ENCODE peak calls at places on chromosomes 7 and 10, in eight cellular contexts. One of them, this sample, is unnamed.

GRCh38 chr7:113636727-113637421 is 281.9 kb downstream of the PPP1R3A start:
- DNase-seq in cardiac muscle cell: no peak
- DNase-seq in hepatocyte: no peak
- DNase-seq in HFF-Myc: no peak
- DNase-seq in Panc1: no peak
- DNase-seq in AG04450: peak
- DNase-seq in adrenal gland: no peak
- DNase-seq in SK-N-SH: no peak
- DNase-seq in this sample: no peak

GRCh38 chr10:63456437-63457210 is 9.2 kb downstream of the JMJD1C start:
- DNase-seq in adrenal gland: no peak
- DNase-seq in cardiac muscle cell: peak
- DNase-seq in HFF-Myc: no peak
- DNase-seq in AG04450: no peak
- DNase-seq in Panc1: no peak
- DNase-seq in hepatocyte: no peak
- DNase-seq in SK-N-SH: no peak
- DNase-seq in this sample: no peak

GRCh38 chr7:158268851-158269535 is 318.6 kb downstream of the PTPRN2 start:
- DNase-seq in Panc1: no peak
- DNase-seq in AG04450: no peak
- DNase-seq in cardiac muscle cell: no peak
- DNase-seq in SK-N-SH: no peak
- DNase-seq in adrenal gland: no peak
- DNase-seq in hepatocyte: no peak
- DNase-seq in HFF-Myc: no peak
- DNase-seq in this sample: no peak

GRCh38 chr10:97788552-97789442 is 17.0 kb upstream of the SFRP5 start:
- DNase-seq in SK-N-SH: peak
- DNase-seq in adrenal gland: no peak
- DNase-seq in cardiac muscle cell: peak
- DNase-seq in AG04450: no peak
- DNase-seq in Panc1: no peak
- DNase-seq in hepatocyte: peak
- DNase-seq in HFF-Myc: no peak
- DNase-seq in this sample: no peak

GRCh38 chr7:157090485-157091165 is 48.1 kb upstream of the UBE3C start:
- DNase-seq in AG04450: no peak
- DNase-seq in hepatocyte: no peak
- DNase-seq in HFF-Myc: no peak
- DNase-seq in Panc1: no peak
- DNase-seq in cardiac muscle cell: no peak
- DNase-seq in SK-N-SH: no peak
- DNase-seq in adrenal gland: no peak
- DNase-seq in this sample: no peak

GRCh38 chr10:79418886-79419595 is 26.4 kb downstream of the ZCCHC24 start:
- DNase-seq in adrenal gland: no peak
- DNase-seq in HFF-Myc: no peak
- DNase-seq in cardiac muscle cell: no peak
- DNase-seq in SK-N-SH: no peak
- DNase-seq in Panc1: no peak
- DNase-seq in AG04450: no peak
- DNase-seq in hepatocyte: no peak
- DNase-seq in this sample: no peak

GRCh38 chr7:123643495-123644428 is 11.9 kb upstream of the LMOD2 start:
- DNase-seq in SK-N-SH: peak
- DNase-seq in cardiac muscle cell: peak
- DNase-seq in hepatocyte: peak
- DNase-seq in Panc1: no peak
- DNase-seq in HFF-Myc: peak
- DNase-seq in AG04450: no peak
- DNase-seq in adrenal gland: peak
- DNase-seq in this sample: peak

GRCh38 chr7:73978681-73979563 is 49.1 kb upstream of the ELN start:
- DNase-seq in adrenal gland: no peak
- DNase-seq in cardiac muscle cell: peak
- DNase-seq in hepatocyte: peak
- DNase-seq in HFF-Myc: no peak
- DNase-seq in SK-N-SH: peak
- DNase-seq in Panc1: peak
- DNase-seq in AG04450: no peak
- DNase-seq in this sample: no peak

GRCh38 chr10:35331894-35332640 is 4.2 kb upstream of the CCNY start:
- DNase-seq in adrenal gland: peak
- DNase-seq in AG04450: peak
- DNase-seq in cardiac muscle cell: peak
- DNase-seq in HFF-Myc: peak
- DNase-seq in hepatocyte: peak
- DNase-seq in SK-N-SH: no peak
- DNase-seq in Panc1: peak
- DNase-seq in this sample: peak

GRCh38 chr7:140404565-140405080 is 765 bp downstream of the RAB19 start:
- DNase-seq in cardiac muscle cell: no peak
- DNase-seq in adrenal gland: no peak
- DNase-seq in Panc1: no peak
- DNase-seq in hepatocyte: no peak
- DNase-seq in AG04450: no peak
- DNase-seq in SK-N-SH: no peak
- DNase-seq in HFF-Myc: no peak
- DNase-seq in this sample: peak

GRCh38 chr7:92674379-92674778 is 84.2 kb upstream of the FAM133B start:
- DNase-seq in AG04450: no peak
- DNase-seq in HFF-Myc: no peak
- DNase-seq in adrenal gland: no peak
- DNase-seq in Panc1: no peak
- DNase-seq in SK-N-SH: no peak
- DNase-seq in hepatocyte: no peak
- DNase-seq in cardiac muscle cell: no peak
- DNase-seq in this sample: no peak

GRCh38 chr7:37394158-37394557 is 54.5 kb downstream of the ELMO1 start:
- DNase-seq in cardiac muscle cell: no peak
- DNase-seq in Panc1: no peak
- DNase-seq in adrenal gland: no peak
- DNase-seq in AG04450: no peak
- DNase-seq in SK-N-SH: no peak
- DNase-seq in hepatocyte: no peak
- DNase-seq in HFF-Myc: no peak
- DNase-seq in this sample: no peak

GRCh38 chr10:119370046-119370770 is 162.8 kb downstream of the GRK5 start:
- DNase-seq in SK-N-SH: no peak
- DNase-seq in cardiac muscle cell: peak
- DNase-seq in Panc1: no peak
- DNase-seq in HFF-Myc: peak
- DNase-seq in AG04450: peak
- DNase-seq in hepatocyte: peak
- DNase-seq in adrenal gland: no peak
- DNase-seq in this sample: no peak

GRCh38 chr7:26397786-26398435 is 106.2 kb downstream of the SNX10 start:
- DNase-seq in AG04450: no peak
- DNase-seq in Panc1: no peak
- DNase-seq in hepatocyte: peak
- DNase-seq in HFF-Myc: no peak
- DNase-seq in adrenal gland: peak
- DNase-seq in SK-N-SH: peak
- DNase-seq in cardiac muscle cell: no peak
- DNase-seq in this sample: no peak

GRCh38 chr10:131744356-131744755 is 156.5 kb upstream of the PPP2R2D start:
- DNase-seq in adrenal gland: no peak
- DNase-seq in AG04450: no peak
- DNase-seq in Panc1: no peak
- DNase-seq in cardiac muscle cell: no peak
- DNase-seq in HFF-Myc: no peak
- DNase-seq in hepatocyte: no peak
- DNase-seq in SK-N-SH: no peak
- DNase-seq in this sample: no peak
- TF ChIP-seq CTCF in adrenal gland: no peak
- TF ChIP-seq CTCF in AG04450: no peak
- TF ChIP-seq CTCF in Panc1: no peak
- TF ChIP-seq CTCF in cardiac muscle cell: no peak
- TF ChIP-seq CTCF in HFF-Myc: no peak
- TF ChIP-seq CTCF in hepatocyte: no peak
- TF ChIP-seq CTCF in SK-N-SH: no peak
- TF ChIP-seq CTCF in this sample: no peak

GRCh38 chr10:118256209-118256608 is 85.9 kb downstream of the FAM204A start:
- DNase-seq in AG04450: no peak
- DNase-seq in SK-N-SH: no peak
- DNase-seq in cardiac muscle cell: no peak
- DNase-seq in adrenal gland: no peak
- DNase-seq in hepatocyte: no peak
- DNase-seq in HFF-Myc: no peak
- DNase-seq in Panc1: no peak
- DNase-seq in this sample: no peak

GRCh38 chr10:118249714-118250113 is 92.4 kb downstream of the FAM204A start:
- DNase-seq in adrenal gland: no peak
- DNase-seq in cardiac muscle cell: no peak
- DNase-seq in SK-N-SH: no peak
- DNase-seq in AG04450: no peak
- DNase-seq in Panc1: no peak
- DNase-seq in hepatocyte: no peak
- DNase-seq in HFF-Myc: no peak
- DNase-seq in this sample: no peak

GRCh38 chr10:118253397-118253796 is 88.7 kb downstream of the FAM204A start:
- DNase-seq in adrenal gland: no peak
- DNase-seq in hepatocyte: no peak
- DNase-seq in cardiac muscle cell: no peak
- DNase-seq in AG04450: no peak
- DNase-seq in Panc1: no peak
- DNase-seq in SK-N-SH: no peak
- DNase-seq in HFF-Myc: no peak
- DNase-seq in this sample: no peak

GRCh38 chr10:118255355-118255754 is 86.8 kb downstream of the FAM204A start:
- DNase-seq in HFF-Myc: no peak
- DNase-seq in Panc1: no peak
- DNase-seq in cardiac muscle cell: no peak
- DNase-seq in adrenal gland: no peak
- DNase-seq in hepatocyte: no peak
- DNase-seq in AG04450: no peak
- DNase-seq in SK-N-SH: no peak
- DNase-seq in this sample: no peak

GRCh38 chr10:118251791-118252190 is 90.3 kb downstream of the FAM204A start:
- DNase-seq in SK-N-SH: no peak
- DNase-seq in hepatocyte: no peak
- DNase-seq in Panc1: no peak
- DNase-seq in adrenal gland: peak
- DNase-seq in cardiac muscle cell: no peak
- DNase-seq in AG04450: no peak
- DNase-seq in HFF-Myc: no peak
- DNase-seq in this sample: no peak
- H3K4me3 ChIP-seq in SK-N-SH: no peak
- H3K4me3 ChIP-seq in hepatocyte: no peak
- H3K4me3 ChIP-seq in Panc1: no peak
- H3K4me3 ChIP-seq in adrenal gland: no peak
- H3K4me3 ChIP-seq in cardiac muscle cell: no peak
- H3K4me3 ChIP-seq in AG04450: no peak
- H3K4me3 ChIP-seq in HFF-Myc: no peak
- H3K4me3 ChIP-seq in this sample: no peak

DNA sequence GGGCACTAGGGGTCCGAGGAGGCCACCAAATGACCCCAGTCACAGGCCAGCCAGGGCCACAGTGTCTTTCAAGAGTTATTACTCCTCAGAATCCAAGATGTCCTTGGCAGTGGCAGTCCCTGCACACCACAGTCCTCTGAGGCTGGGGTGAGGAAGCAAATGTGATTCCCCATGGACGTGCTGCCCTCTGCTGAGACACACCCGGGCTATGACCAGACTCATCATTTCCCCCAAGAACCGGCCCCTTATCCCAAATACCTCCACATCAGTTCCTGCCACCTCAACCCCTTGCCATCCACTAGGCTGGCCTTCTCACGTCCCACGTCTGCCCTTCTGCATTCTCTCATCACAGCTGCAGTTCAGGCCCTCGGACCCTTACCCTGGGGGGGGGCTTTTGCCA is 5.0 kb downstream of the PRKAG2 start:
- DNase-seq in HFF-Myc: no peak
- DNase-seq in SK-N-SH: no peak
- DNase-seq in adrenal gland: no peak
- DNase-seq in AG04450: no peak
- DNase-seq in cardiac muscle cell: no peak
- DNase-seq in hepatocyte: no peak
- DNase-seq in Panc1: no peak
- DNase-seq in this sample: no peak
- TF ChIP-seq CTCF in HFF-Myc: no peak
- TF ChIP-seq CTCF in SK-N-SH: peak
- TF ChIP-seq CTCF in adrenal gland: no peak
- TF ChIP-seq CTCF in AG04450: no peak
- TF ChIP-seq CTCF in cardiac muscle cell: no peak
- TF ChIP-seq CTCF in hepatocyte: no peak
- TF ChIP-seq CTCF in Panc1: no peak
- TF ChIP-seq CTCF in this sample: no peak

GRCh38 chr7:1210979-1211608 is 21.6 kb upstream of the UNCX start:
- DNase-seq in cardiac muscle cell: no peak
- DNase-seq in Panc1: no peak
- DNase-seq in adrenal gland: no peak
- DNase-seq in SK-N-SH: peak
- DNase-seq in AG04450: no peak
- DNase-seq in HFF-Myc: no peak
- DNase-seq in hepatocyte: no peak
- DNase-seq in this sample: no peak

GRCh38 chr7:1214516-1214915 is 18.2 kb upstream of the UNCX start:
- DNase-seq in SK-N-SH: peak
- DNase-seq in HFF-Myc: no peak
- DNase-seq in hepatocyte: no peak
- DNase-seq in AG04450: no peak
- DNase-seq in Panc1: no peak
- DNase-seq in adrenal gland: no peak
- DNase-seq in cardiac muscle cell: no peak
- DNase-seq in this sample: no peak

GRCh38 chr7:1211611-1212010 is 21.1 kb upstream of the UNCX start:
- DNase-seq in hepatocyte: no peak
- DNase-seq in HFF-Myc: no peak
- DNase-seq in AG04450: no peak
- DNase-seq in Panc1: no peak
- DNase-seq in cardiac muscle cell: no peak
- DNase-seq in adrenal gland: no peak
- DNase-seq in SK-N-SH: peak
- DNase-seq in this sample: no peak

GRCh38 chr7:1209097-1209496 is 23.6 kb upstream of the UNCX start:
- DNase-seq in SK-N-SH: no peak
- DNase-seq in HFF-Myc: no peak
- DNase-seq in hepatocyte: no peak
- DNase-seq in AG04450: no peak
- DNase-seq in Panc1: no peak
- DNase-seq in cardiac muscle cell: no peak
- DNase-seq in adrenal gland: no peak
- DNase-seq in this sample: no peak

DNA sequence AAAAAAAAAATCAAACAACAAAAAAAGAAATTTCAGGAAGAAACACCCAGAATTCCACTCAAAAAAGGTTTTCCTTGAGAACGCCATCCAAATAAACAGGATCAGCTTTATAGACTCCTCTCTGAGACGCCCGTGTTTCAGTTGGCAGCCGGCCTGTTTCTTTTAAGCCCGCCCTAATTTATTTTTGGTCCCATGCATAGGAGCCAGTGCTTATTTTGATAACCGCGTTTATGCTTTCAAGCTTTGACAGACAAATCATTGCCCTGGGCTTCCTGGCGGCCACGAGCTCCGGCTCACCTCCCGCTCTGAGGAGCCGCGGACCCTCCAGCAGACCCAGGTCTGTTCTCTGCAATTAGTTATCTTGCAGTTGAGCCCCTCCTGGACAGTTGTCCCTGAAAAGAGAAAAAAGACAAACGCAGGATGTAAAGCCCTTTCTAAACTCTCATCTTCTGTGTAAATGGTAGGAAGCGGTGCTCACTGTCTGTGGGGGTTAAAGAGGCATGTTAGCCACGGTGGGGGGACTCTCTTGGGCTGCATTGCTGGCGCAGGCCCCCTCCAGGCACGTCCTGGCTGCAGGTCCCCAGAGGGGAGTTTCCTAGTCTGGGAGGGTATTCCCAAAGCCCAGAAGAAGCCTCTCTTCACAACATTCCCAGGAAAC is 22.2 kb upstream of the UNCX start:
- DNase-seq in hepatocyte: no peak
- DNase-seq in cardiac muscle cell: peak
- DNase-seq in HFF-Myc: no peak
- DNase-seq in adrenal gland: no peak
- DNase-seq in AG04450: no peak
- DNase-seq in SK-N-SH: peak
- DNase-seq in Panc1: no peak
- DNase-seq in this sample: no peak
- H3K4me3 ChIP-seq in hepatocyte: no peak
- H3K4me3 ChIP-seq in cardiac muscle cell: no peak
- H3K4me3 ChIP-seq in HFF-Myc: no peak
- H3K4me3 ChIP-seq in adrenal gland: no peak
- H3K4me3 ChIP-seq in AG04450: no peak
- H3K4me3 ChIP-seq in SK-N-SH: no peak
- H3K4me3 ChIP-seq in Panc1: no peak
- H3K4me3 ChIP-seq in this sample: no peak